ENCODE peak calls at places on chromosomes 1 and 21, in nine cellular contexts. D is MM.1S, I is astrocyte, O is colonic mucosa, M is K562, Z is GM12865, S is A673, V is astrocyte of the spinal cord, K is neural progenitor cell. T is an unnamed sample.

GRCh38 chr1:201606581-201606980 is 67.7 kb downstream of the NAV1 start:
- DNase-seq in D (no peak), I (no peak), O (no peak), M (no peak), Z (no peak), S (no peak), V (no peak), K (no peak), T (no peak)

GRCh38 chr1:30034627-30035521 is 688.5 kb downstream of the MATN1 start:
- DNase-seq in D (no peak), I (peak), O (peak), M (no peak), Z (no peak), S (peak), V (no peak), K (no peak), T (no peak)

GRCh38 chr1:154703207-154703606 is 95.2 kb upstream of the ADAR start:
- DNase-seq in D (no peak), I (peak), O (no peak), M (no peak), Z (no peak), S (no peak), V (no peak), K (peak), T (no peak)

GRCh38 chr1:196309386-196309785 is 298.9 kb downstream of the KCNT2 start:
- DNase-seq in D (peak), I (peak), O (no peak), M (no peak), Z (peak), S (peak), V (peak), K (no peak), T (peak)

GRCh38 chr1:65467536-65467935 is 47.1 kb downstream of the LEPR start:
- DNase-seq in D (no peak), I (peak), O (peak), M (peak), Z (peak), S (no peak), V (peak), K (peak), T (peak)

GRCh38 chr1:8410791-8411190 is 92.9 kb downstream of the SLC45A1 start:
- DNase-seq in D (no peak), I (no peak), O (no peak), M (no peak), Z (no peak), S (no peak), V (no peak), K (no peak), T (no peak)

GRCh38 chr1:60130703-60131102 is 57.1 kb upstream of the C1orf87 start:
- DNase-seq in D (no peak), I (no peak), O (no peak), M (no peak), Z (no peak), S (no peak), V (no peak), K (no peak), T (peak)

GRCh38 chr1:192104852-192105251 is 53.4 kb upstream of the RGS18 start:
- DNase-seq in D (no peak), I (peak), O (no peak), M (no peak), Z (no peak), S (peak), V (peak), K (no peak), T (peak)

GRCh38 chr1:12031039-12031980 is 12.0 kb downstream of the MIIP start:
- DNase-seq in D (peak), I (no peak), O (peak), M (peak), Z (peak), S (peak), V (no peak), K (peak), T (peak)

GRCh38 chr1:83641828-83642443 is 357.0 kb downstream of the TTLL7 start:
- DNase-seq in D (no peak), I (no peak), O (no peak), M (no peak), Z (no peak), S (no peak), V (no peak), K (no peak), T (no peak)

GRCh38 chr1:4161271-4162006 is 261.4 kb upstream of the C1orf174 start:
- DNase-seq in D (no peak), I (no peak), O (no peak), M (no peak), Z (no peak), S (no peak), V (no peak), K (no peak), T (no peak)

GRCh38 chr1:61253059-61253735 is 170.8 kb downstream of the NFIA start:
- DNase-seq in D (no peak), I (no peak), O (peak), M (peak), Z (peak), S (peak), V (peak), K (no peak), T (peak)

GRCh38 chr1:24566266-24566867 is 10.5 kb downstream of the NCMAP start:
- DNase-seq in D (no peak), I (peak), O (no peak), M (no peak), Z (no peak), S (peak), V (peak), K (no peak), T (peak)

GRCh38 chr1:27341525-27342252 is at the start of gene SYTL1:
- DNase-seq in D (peak), I (peak), O (peak), M (peak), Z (peak), S (peak), V (peak), K (peak), T (peak)

GRCh38 chr1:9018372-9018771 is 7.9 kb downstream of the SLC2A7 start:
- DNase-seq in D (no peak), I (no peak), O (no peak), M (no peak), Z (no peak), S (no peak), V (peak), K (no peak), T (no peak)

GRCh38 chr21:45539796-45540600 is 2.2 kb downstream of the SLC19A1 start:
- DNase-seq in D (no peak), I (no peak), O (peak), M (no peak), Z (no peak), S (no peak), V (no peak), K (no peak), T (no peak)

GRCh38 chr1:220124542-220124941 is 30.6 kb downstream of the IARS2 start:
- DNase-seq in D (no peak), I (peak), O (no peak), M (no peak), Z (no peak), S (no peak), V (peak), K (no peak), T (no peak)

GRCh38 chr21:15192243-15192642 is 127.4 kb upstream of the NRIP1 start:
- DNase-seq in D (no peak), I (no peak), O (no peak), M (no peak), Z (no peak), S (peak), V (no peak), K (no peak), T (peak)

GRCh38 chr1:20586939-20587638 is 1.8 kb upstream of the CDA start:
- DNase-seq in D (no peak), I (no peak), O (no peak), M (no peak), Z (no peak), S (no peak), V (no peak), K (no peak), T (no peak)
- TF ChIP-seq CTCF in D (no peak), I (no peak), O (no peak), M (no peak), Z (no peak), S (no peak), V (no peak), K (no peak), T (no peak)

DNA sequence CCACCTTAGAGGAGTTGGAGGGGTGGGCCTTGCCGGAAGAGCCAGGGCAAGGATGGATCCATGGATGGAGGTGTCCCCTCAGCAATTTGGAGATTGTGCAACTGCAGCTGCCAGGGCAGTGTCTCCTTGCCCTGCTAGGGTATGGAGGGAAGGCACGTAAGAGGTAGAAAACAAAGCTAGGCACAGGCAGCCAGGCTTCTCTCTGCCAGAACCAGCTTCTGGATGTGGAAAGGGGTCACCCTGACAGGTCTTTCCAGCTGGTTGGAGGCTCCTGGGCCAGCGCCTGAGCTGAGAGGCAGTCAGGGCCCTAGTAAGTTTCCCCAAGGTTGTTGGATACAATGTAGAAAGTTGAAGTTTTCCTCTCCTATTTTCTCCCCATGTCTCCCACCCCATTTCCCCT is 15.2 kb upstream of the SLC25A34 start:
- DNase-seq in D (no peak), I (no peak), O (no peak), M (no peak), Z (no peak), S (no peak), V (no peak), K (no peak), T (no peak)
- H3K4me3 ChIP-seq in D (no peak), I (no peak), O (no peak), M (no peak), Z (no peak), S (no peak), V (no peak), K (no peak), T (no peak)

GRCh38 chr1:2801535-2802291 is at the start of gene TTC34:
- DNase-seq in D (no peak), I (no peak), O (peak), M (peak), Z (peak), S (peak), V (no peak), K (no peak), T (no peak)
- TF ChIP-seq CTCF in D (peak), I (no peak), O (peak), M (peak), Z (peak), S (peak), V (no peak), K (no peak), T (peak)

GRCh38 chr1:234243872-234244271 is 129.4 kb upstream of the COA6 start:
- DNase-seq in D (no peak), I (no peak), O (no peak), M (no peak), Z (peak), S (no peak), V (no peak), K (no peak), T (no peak)
- H3K4me3 ChIP-seq in D (no peak), I (no peak), O (no peak), M (no peak), Z (no peak), S (no peak), V (no peak), K (no peak), T (no peak)

GRCh38 chr1:22210176-22210575 is 67.3 kb upstream of the WNT4 start:
- DNase-seq in D (no peak), I (no peak), O (no peak), M (no peak), Z (no peak), S (no peak), V (no peak), K (no peak), T (no peak)

GRCh38 chr1:22207605-22208264 is 64.8 kb upstream of the WNT4 start:
- DNase-seq in D (no peak), I (no peak), O (no peak), M (no peak), Z (no peak), S (no peak), V (no peak), K (peak), T (no peak)

GRCh38 chr1:22206551-22207125 is 63.7 kb upstream of the WNT4 start:
- DNase-seq in D (no peak), I (no peak), O (no peak), M (no peak), Z (no peak), S (no peak), V (no peak), K (no peak), T (no peak)

GRCh38 chr1:22208973-22209378 is 66.1 kb upstream of the WNT4 start:
- DNase-seq in D (no peak), I (no peak), O (no peak), M (no peak), Z (no peak), S (no peak), V (no peak), K (no peak), T (no peak)

GRCh38 chr1:22208265-22208972 is 65.5 kb upstream of the WNT4 start:
- DNase-seq in D (no peak), I (no peak), O (no peak), M (peak), Z (no peak), S (no peak), V (no peak), K (peak), T (no peak)
- TF ChIP-seq CTCF in D (peak), I (peak), O (no peak), M (peak), Z (peak), S (no peak), V (peak), K (peak), T (peak)

GRCh38 chr1:31238986-31239613 is 587 bp downstream of the NKAIN1 start:
- DNase-seq in D (no peak), I (no peak), O (peak), M (peak), Z (no peak), S (peak), V (peak), K (peak), T (no peak)
- H3K4me3 ChIP-seq in D (no peak), I (peak), O (no peak), M (no peak), Z (no peak), S (peak), V (peak), K (peak), T (peak)

DNA sequence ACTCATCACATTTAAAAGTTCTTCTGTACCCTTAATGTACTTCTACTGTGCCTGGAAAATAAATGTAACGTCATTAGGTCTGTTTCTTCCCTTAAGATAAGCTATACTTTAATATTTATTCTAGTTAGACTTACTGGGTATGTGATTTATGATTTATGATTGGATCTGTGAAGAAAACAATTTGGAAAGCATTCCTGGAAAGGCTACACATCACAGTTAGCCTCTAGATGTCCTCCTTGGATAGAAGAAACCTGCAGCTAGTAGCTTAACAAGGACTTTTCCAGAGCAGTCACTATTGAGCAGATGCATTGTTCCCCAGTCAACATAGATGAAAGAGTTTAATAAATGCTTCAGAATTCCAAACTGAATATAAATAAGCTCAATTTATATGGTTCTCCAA is 22.2 kb upstream of the ABL2 start:
- DNase-seq in D (no peak), I (peak), O (no peak), M (no peak), Z (peak), S (peak), V (peak), K (peak), T (peak)
- TF ChIP-seq CTCF in D (peak), I (peak), O (peak), M (peak), Z (peak), S (peak), V (peak), K (peak), T (peak)

GRCh38 chr1:156658496-156658895 is 16.6 kb downstream of the BCAN start:
- DNase-seq in D (no peak), I (no peak), O (no peak), M (no peak), Z (no peak), S (no peak), V (no peak), K (no peak), T (no peak)

GRCh38 chr1:156656779-156657160 is 14.9 kb downstream of the BCAN start:
- DNase-seq in D (no peak), I (no peak), O (no peak), M (no peak), Z (no peak), S (no peak), V (no peak), K (peak), T (no peak)

GRCh38 chr1:156657161-156657970 is 15.4 kb downstream of the BCAN start:
- DNase-seq in D (peak), I (no peak), O (peak), M (peak), Z (peak), S (peak), V (no peak), K (peak), T (peak)

GRCh38 chr1:156658945-156659574 is 17.1 kb downstream of the BCAN start:
- DNase-seq in D (no peak), I (no peak), O (no peak), M (no peak), Z (peak), S (no peak), V (no peak), K (no peak), T (no peak)

DNA sequence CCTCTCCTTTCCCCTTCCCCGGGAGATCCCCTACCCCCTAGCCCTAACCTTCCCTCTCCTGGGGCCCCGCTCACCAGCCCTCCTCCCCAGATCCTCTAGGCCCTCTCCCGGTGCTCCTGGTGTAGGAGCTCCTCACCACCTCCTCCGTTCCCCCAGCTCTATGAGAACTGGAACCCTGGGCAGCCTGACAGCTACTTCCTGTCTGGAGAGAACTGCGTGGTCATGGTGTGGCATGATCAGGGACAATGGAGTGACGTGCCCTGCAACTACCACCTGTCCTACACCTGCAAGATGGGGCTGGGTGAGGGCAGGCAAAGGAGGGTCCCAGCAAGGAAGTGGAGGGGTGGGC is 16.0 kb downstream of the BCAN start:
- DNase-seq in D (peak), I (no peak), O (no peak), M (no peak), Z (peak), S (no peak), V (no peak), K (no peak), T (no peak)
- H3K4me3 ChIP-seq in D (peak), I (no peak), O (no peak), M (peak), Z (no peak), S (no peak), V (no peak), K (no peak), T (no peak)

DNA sequence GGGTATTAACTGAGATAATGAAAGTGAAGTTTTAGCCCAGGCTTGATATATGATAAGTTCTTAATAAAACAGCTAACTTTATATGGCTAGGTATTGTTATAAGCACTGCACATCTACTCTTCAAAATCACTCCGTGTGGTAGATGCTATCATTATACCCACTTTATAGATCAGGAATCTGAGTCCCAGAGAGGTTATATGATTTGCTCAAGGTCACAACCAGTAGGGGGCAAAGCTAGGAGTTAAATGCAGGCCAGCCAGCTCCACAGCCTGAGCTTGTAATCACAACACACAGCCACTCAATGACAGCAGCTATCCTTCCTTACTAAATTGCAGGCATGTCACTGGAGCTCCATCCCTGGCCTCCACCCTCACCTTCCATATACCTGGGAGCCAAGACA is 115.8 kb downstream of the CAPN8 start:
- DNase-seq in D (no peak), I (no peak), O (no peak), M (no peak), Z (peak), S (no peak), V (no peak), K (no peak), T (no peak)
- TF ChIP-seq CTCF in D (no peak), I (no peak), O (no peak), M (peak), Z (peak), S (no peak), V (no peak), K (no peak), T (no peak)